ENCODE peak calls at places on chromosomes 3 and 15, in seven cellular contexts. One of them, this sample, is unnamed.
A peak's percentile ranks its signal among the peaks of the same experiment; 100 is the strongest.

GRCh38 chr3:160193644-160194192 is 31.5 kb upstream of the C3orf80 start:
- DNase-seq in stimulated activated CD4-positive, alpha-beta T cell treated with anti-CD3 and anti-CD28 coated beads, Interleukin-1b, Interleukin-23, amount 100 ng/mL, for 48 hours: no peak
- DNase-seq in NCI-H1048: no peak
- DNase-seq in activated naive CD8-positive, alpha-beta T cell treated with anti-CD3 and anti-CD28 coated beads, Interleukin-2, amount 50 U/mL, for 24 hours: no peak
- DNase-seq in nucleus accumbens: no peak
- DNase-seq in left cardiac atrium: no peak
- DNase-seq in SIG-M5: no peak
- DNase-seq in this sample: no peak

GRCh38 chr15:66919421-66919820 is 146.0 kb upstream of the SMAD3 start:
- DNase-seq in stimulated activated CD4-positive, alpha-beta T cell treated with anti-CD3 and anti-CD28 coated beads, Interleukin-1b, Interleukin-23, amount 100 ng/mL, for 48 hours: no peak
- DNase-seq in NCI-H1048: no peak
- DNase-seq in activated naive CD8-positive, alpha-beta T cell treated with anti-CD3 and anti-CD28 coated beads, Interleukin-2, amount 50 U/mL, for 24 hours: no peak
- DNase-seq in nucleus accumbens: no peak
- DNase-seq in left cardiac atrium: no peak
- DNase-seq in SIG-M5: no peak
- DNase-seq in this sample: no peak

GRCh38 chr15:51967583-51967982 is 4.0 kb downstream of the LEO1 start:
- DNase-seq in stimulated activated CD4-positive, alpha-beta T cell treated with anti-CD3 and anti-CD28 coated beads, Interleukin-1b, Interleukin-23, amount 100 ng/mL, for 48 hours: no peak
- DNase-seq in NCI-H1048: no peak
- DNase-seq in activated naive CD8-positive, alpha-beta T cell treated with anti-CD3 and anti-CD28 coated beads, Interleukin-2, amount 50 U/mL, for 24 hours: no peak
- DNase-seq in nucleus accumbens: no peak
- DNase-seq in left cardiac atrium: no peak
- DNase-seq in SIG-M5: no peak
- DNase-seq in this sample: no peak

GRCh38 chr3:160052385-160053047 is 63.9 kb downstream of the IL12A start:
- DNase-seq in stimulated activated CD4-positive, alpha-beta T cell treated with anti-CD3 and anti-CD28 coated beads, Interleukin-1b, Interleukin-23, amount 100 ng/mL, for 48 hours: no peak
- DNase-seq in NCI-H1048: no peak
- DNase-seq in activated naive CD8-positive, alpha-beta T cell treated with anti-CD3 and anti-CD28 coated beads, Interleukin-2, amount 50 U/mL, for 24 hours: no peak
- DNase-seq in nucleus accumbens: no peak
- DNase-seq in left cardiac atrium: no peak
- DNase-seq in SIG-M5: no peak
- DNase-seq in this sample: no peak

GRCh38 chr15:63461230-63461629 is 43.2 kb upstream of the USP3 start:
- DNase-seq in stimulated activated CD4-positive, alpha-beta T cell treated with anti-CD3 and anti-CD28 coated beads, Interleukin-1b, Interleukin-23, amount 100 ng/mL, for 48 hours: no peak
- DNase-seq in NCI-H1048: no peak
- DNase-seq in activated naive CD8-positive, alpha-beta T cell treated with anti-CD3 and anti-CD28 coated beads, Interleukin-2, amount 50 U/mL, for 24 hours: no peak
- DNase-seq in nucleus accumbens: peak; percentile 82
- DNase-seq in left cardiac atrium: no peak
- DNase-seq in SIG-M5: no peak
- DNase-seq in this sample: peak; percentile 42

GRCh38 chr15:85800460-85801123 is 5.9 kb upstream of the KLHL25 start:
- DNase-seq in stimulated activated CD4-positive, alpha-beta T cell treated with anti-CD3 and anti-CD28 coated beads, Interleukin-1b, Interleukin-23, amount 100 ng/mL, for 48 hours: no peak
- DNase-seq in NCI-H1048: no peak
- DNase-seq in activated naive CD8-positive, alpha-beta T cell treated with anti-CD3 and anti-CD28 coated beads, Interleukin-2, amount 50 U/mL, for 24 hours: no peak
- DNase-seq in nucleus accumbens: no peak
- DNase-seq in left cardiac atrium: peak; percentile 57
- DNase-seq in SIG-M5: no peak
- DNase-seq in this sample: no peak

GRCh38 chr3:71025516-71025915 is 558.0 kb downstream of the FOXP1 start:
- DNase-seq in stimulated activated CD4-positive, alpha-beta T cell treated with anti-CD3 and anti-CD28 coated beads, Interleukin-1b, Interleukin-23, amount 100 ng/mL, for 48 hours: no peak
- DNase-seq in NCI-H1048: no peak
- DNase-seq in activated naive CD8-positive, alpha-beta T cell treated with anti-CD3 and anti-CD28 coated beads, Interleukin-2, amount 50 U/mL, for 24 hours: no peak
- DNase-seq in nucleus accumbens: no peak
- DNase-seq in left cardiac atrium: no peak
- DNase-seq in SIG-M5: no peak
- DNase-seq in this sample: no peak

GRCh38 chr3:123385981-123386380 is 62.9 kb downstream of the ADCY5 start:
- DNase-seq in stimulated activated CD4-positive, alpha-beta T cell treated with anti-CD3 and anti-CD28 coated beads, Interleukin-1b, Interleukin-23, amount 100 ng/mL, for 48 hours: no peak
- DNase-seq in NCI-H1048: no peak
- DNase-seq in activated naive CD8-positive, alpha-beta T cell treated with anti-CD3 and anti-CD28 coated beads, Interleukin-2, amount 50 U/mL, for 24 hours: no peak
- DNase-seq in nucleus accumbens: no peak
- DNase-seq in left cardiac atrium: peak; percentile 61
- DNase-seq in SIG-M5: no peak
- DNase-seq in this sample: no peak

GRCh38 chr3:12601072-12601471 is 44.2 kb downstream of the MKRN2 start:
- DNase-seq in stimulated activated CD4-positive, alpha-beta T cell treated with anti-CD3 and anti-CD28 coated beads, Interleukin-1b, Interleukin-23, amount 100 ng/mL, for 48 hours: no peak
- DNase-seq in NCI-H1048: no peak
- DNase-seq in activated naive CD8-positive, alpha-beta T cell treated with anti-CD3 and anti-CD28 coated beads, Interleukin-2, amount 50 U/mL, for 24 hours: no peak
- DNase-seq in nucleus accumbens: no peak
- DNase-seq in left cardiac atrium: no peak
- DNase-seq in SIG-M5: no peak
- DNase-seq in this sample: no peak

This sample was measured in endothelial cell.